ENCODE peak calls at places on chromosomes 3 and 15, in four cellular contexts. B, G, R and W are unnamed samples.

GRCh38 chr15:35000511-35000910 is 12.4 kb upstream of the ZNF770 start:
- DNase-seq in R (no peak), B (peak), G (no peak), W (peak)

GRCh38 chr3:12969487-12969886 is 103.7 kb downstream of the IQSEC1 start:
- DNase-seq in R (no peak), B (no peak), G (no peak), W (no peak)

GRCh38 chr3:57777774-57778173 is 21.7 kb downstream of the SLMAP start:
- DNase-seq in G (no peak), R (no peak), B (peak), W (no peak)

GRCh38 chr3:44886561-44886960 is 12.2 kb downstream of the TGM4 start:
- DNase-seq in B (no peak), G (no peak), R (no peak), W (no peak)

GRCh38 chr3:66253790-66254620 is 33.2 kb downstream of the SLC25A26 start:
- DNase-seq in G (no peak), R (no peak), B (peak), W (no peak)

GRCh38 chr3:69893274-69893673 is 106.3 kb upstream of the SAMMSON start:
- DNase-seq in G (no peak), B (no peak), R (no peak), W (no peak)

GRCh38 chr3:179269152-179269707 is 18.3 kb upstream of the KCNMB3 start:
- DNase-seq in G (no peak), B (no peak), R (no peak), W (no peak)

GRCh38 chr15:66670698-66671580 is 31.1 kb upstream of the SMAD6 start:
- DNase-seq in R (no peak), G (no peak), B (no peak), W (peak)

GRCh38 chr3:3305087-3305486 is 125.6 kb upstream of the CRBN start:
- DNase-seq in G (no peak), R (no peak), B (no peak), W (no peak)

GRCh38 chr15:52208306-52208946 is 17.2 kb upstream of the GNB5 start:
- DNase-seq in G (peak), R (peak), B (peak), W (peak)

DNA sequence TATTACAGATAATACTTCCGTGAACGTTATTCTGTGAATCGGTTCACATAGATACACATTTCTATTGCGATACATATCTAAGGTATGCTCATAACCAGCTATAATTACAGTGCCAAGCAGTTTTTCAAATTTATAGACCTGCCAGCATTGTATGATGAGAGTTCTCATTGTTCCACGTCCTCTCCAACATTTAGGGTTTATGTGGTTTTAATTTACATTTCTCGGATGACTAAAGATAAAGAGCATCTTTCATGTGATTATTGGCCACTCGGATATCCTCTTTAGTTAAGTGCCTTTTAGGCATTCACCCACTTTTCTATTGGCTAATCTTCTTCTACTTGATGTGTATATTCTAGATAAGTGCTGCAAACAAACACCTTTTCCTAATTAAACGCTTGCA is 134.7 kb upstream of the CCDC54 start:
- DNase-seq in B (no peak), R (no peak), G (no peak), W (no peak)
- H3K4me3 ChIP-seq in B (no peak), R (no peak), G (no peak), W (no peak)

GRCh38 chr15:40420793-40421192 is 15.2 kb downstream of the IVD start:
- DNase-seq in B (no peak), R (peak), G (no peak), W (peak)
- H3K27ac ChIP-seq in B (no peak), R (peak), G (no peak), W (peak)

GRCh38 chr15:64583983-64584382 is 123.6 kb downstream of the ZNF609 start:
- DNase-seq in R (no peak), G (no peak), B (no peak), W (no peak)

GRCh38 chr15:64581408-64581761 is 121.0 kb downstream of the ZNF609 start:
- DNase-seq in G (no peak), B (no peak), R (no peak), W (no peak)

GRCh38 chr15:64580696-64581407 is 120.5 kb downstream of the ZNF609 start:
- DNase-seq in R (no peak), B (no peak), G (no peak), W (no peak)

GRCh38 chr15:64582202-64582601 is 121.8 kb downstream of the ZNF609 start:
- DNase-seq in R (no peak), B (peak), G (no peak), W (no peak)

DNA sequence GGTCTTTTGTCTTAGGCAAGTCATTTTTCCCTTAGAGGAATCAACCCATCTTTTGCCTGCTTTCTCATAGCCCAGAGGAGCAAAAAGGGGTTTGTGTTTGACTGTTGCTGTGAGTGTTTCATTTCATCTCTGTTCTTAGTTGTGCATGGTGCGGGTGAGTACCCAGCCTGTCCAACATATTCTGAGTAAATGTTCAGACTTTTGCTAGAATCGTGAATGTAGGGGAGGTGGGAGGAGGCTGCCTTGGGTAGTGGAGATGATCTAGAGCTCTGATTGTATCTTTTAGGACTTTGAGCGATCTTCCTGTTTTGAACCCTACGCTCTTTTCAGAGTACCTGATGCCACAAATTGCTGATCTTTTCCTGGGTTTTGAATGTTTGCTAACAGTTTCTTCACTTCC is 123.1 kb downstream of the ZNF609 start:
- DNase-seq in R (no peak), G (no peak), B (no peak), W (no peak)
- H3K4me3 ChIP-seq in R (no peak), G (peak), B (no peak), W (no peak)

DNA sequence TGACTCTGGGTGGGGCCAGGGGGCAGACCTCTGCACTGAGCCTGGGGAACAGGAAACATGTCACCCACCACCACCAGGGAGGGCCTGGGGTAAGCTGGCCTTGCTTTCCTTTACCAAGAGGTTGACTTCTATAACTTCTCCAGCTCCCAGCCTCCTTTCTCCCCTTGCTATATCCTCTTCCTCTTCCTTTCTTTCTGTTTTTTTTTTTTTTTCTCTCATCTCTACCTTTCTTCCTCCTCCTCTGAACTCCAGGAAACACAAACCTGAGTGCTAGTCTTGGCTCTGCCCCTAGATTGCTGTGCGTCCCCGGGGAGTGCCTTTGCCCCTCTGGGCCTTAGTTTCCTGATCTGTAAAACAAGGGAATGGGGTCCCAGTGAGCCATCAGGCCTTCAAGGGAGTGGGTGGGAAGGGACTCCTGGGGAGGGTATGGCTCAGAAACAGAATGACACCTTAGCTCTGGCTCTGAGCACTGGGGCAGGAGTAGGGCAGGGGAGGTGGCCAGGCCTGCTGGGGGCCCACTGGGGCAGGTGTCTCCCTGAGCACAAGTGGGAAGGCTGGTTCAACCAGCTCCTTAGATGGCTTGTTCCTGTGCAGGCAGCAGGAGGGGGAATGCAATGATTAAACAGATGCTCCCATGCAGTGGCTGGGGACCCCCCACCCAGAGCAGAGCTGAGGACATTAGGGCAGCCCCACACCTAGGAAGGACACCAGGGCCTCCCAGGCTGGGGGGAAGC is 4.3 kb downstream of the SNX33 start:
- DNase-seq in B (no peak), G (no peak), R (no peak), W (peak)
- H3K27ac ChIP-seq in B (peak), G (peak), R (peak), W (peak)

DNA sequence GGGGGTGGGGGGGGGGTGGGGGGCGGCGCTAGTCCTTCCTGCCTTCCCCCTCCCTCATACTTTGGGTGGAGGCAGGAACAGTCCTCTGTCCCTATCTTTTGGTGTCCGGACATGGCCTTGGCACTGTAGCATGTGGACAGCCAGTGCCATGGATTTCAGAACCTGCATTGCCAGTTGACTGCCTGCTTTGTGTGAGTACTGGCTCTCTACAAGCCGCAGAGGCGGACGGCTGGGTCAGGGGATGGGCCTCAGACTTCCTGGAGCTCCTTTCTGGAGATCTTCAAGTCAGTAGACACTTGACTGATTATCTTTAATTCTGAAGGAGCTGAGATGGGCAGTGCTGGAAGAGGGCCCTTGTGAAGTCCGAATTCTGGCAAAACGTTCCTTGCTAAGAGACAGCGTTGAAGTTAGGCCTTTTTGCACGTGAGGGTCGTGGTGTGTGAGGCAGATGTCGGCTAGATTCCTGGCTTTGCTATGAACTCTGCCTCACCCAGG is 2.5 kb downstream of the CLDN11 start:
- DNase-seq in R (no peak), B (peak), G (no peak), W (no peak)
- H3K4me3 ChIP-seq in R (no peak), B (peak), G (no peak), W (no peak)

DNA sequence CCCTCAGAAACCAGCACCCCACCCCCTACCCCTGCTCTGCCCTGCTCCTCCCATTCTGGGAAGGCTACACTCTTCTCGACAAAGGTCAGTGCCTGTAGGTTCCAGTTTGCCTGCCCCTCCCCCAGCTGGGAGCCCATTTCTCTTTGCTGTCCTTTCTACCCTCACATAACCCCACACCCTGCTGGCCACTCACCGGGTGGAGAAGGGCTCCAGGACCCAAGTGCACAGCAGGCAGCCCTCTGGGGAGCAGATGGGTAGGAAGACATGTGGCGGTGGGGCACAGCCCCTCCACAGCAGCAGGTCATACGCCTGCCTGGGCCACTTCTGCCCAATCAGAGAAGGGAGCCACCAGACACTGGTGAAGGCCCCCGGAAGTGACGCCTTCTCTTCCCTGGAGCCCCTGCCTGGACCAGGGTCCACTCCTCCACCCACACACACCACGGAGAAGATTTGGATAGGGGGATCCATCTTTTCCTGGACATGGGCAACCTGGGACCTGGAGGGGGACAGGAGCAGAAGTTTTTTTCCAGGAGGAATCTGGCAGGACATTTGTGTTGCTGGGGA is at the start of gene THPO:
- DNase-seq in G (no peak), R (peak), B (no peak), W (peak)
- H3K27ac ChIP-seq in G (no peak), R (peak), B (no peak), W (peak)